ENCODE peak calls at places on chromosomes 16 and 17, in eight cellular contexts. I, B, O, E, J, C, L and S are unnamed samples.

GRCh38 chr17:7070712-7071111 is 9.3 kb downstream of the CLEC10A start:
- DNase-seq in I (no peak), B (no peak), O (no peak), E (no peak), J (no peak), C (no peak), L (no peak), S (no peak)

GRCh38 chr17:37708616-37709212 is 36.1 kb downstream of the HNF1B start:
- DNase-seq in I (no peak), B (no peak), O (no peak), E (no peak), J (peak), C (no peak), L (no peak), S (no peak)

GRCh38 chr16:31404353-31405064 is 11.4 kb downstream of the ITGAD start:
- DNase-seq in I (no peak), B (peak), O (no peak), E (no peak), J (no peak), C (no peak), L (no peak), S (no peak)

GRCh38 chr17:16287563-16288027 is 65.7 kb downstream of the CENPV start:
- DNase-seq in I (no peak), B (no peak), O (no peak), E (no peak), J (no peak), C (no peak), L (no peak), S (no peak)

GRCh38 chr16:84246679-84247077 is 6.9 kb upstream of the KCNG4 start:
- DNase-seq in I (no peak), B (peak), O (no peak), E (no peak), J (no peak), C (no peak), L (no peak), S (no peak)

GRCh38 chr17:4808378-4808767 is 1.4 kb downstream of the PLD2 start:
- DNase-seq in I (peak), B (no peak), O (no peak), E (peak), J (no peak), C (no peak), L (no peak), S (no peak)

GRCh38 chr17:80033840-80034239 is 1.8 kb downstream of the TBC1D16 start:
- DNase-seq in I (no peak), B (no peak), O (no peak), E (no peak), J (no peak), C (no peak), L (no peak), S (no peak)

GRCh38 chr17:50946891-50947843 is 81.0 kb upstream of the TOB1 start:
- DNase-seq in I (no peak), B (peak), O (no peak), E (no peak), J (no peak), C (no peak), L (no peak), S (peak)

GRCh38 chr17:79330696-79331095 is 256.1 kb downstream of the ENGASE start:
- DNase-seq in I (no peak), B (no peak), O (no peak), E (no peak), J (no peak), C (no peak), L (no peak), S (no peak)

GRCh38 chr17:64940055-64940454 is 20.8 kb upstream of the LRRC37A3 start:
- DNase-seq in I (no peak), B (no peak), O (no peak), E (no peak), J (peak), C (no peak), L (no peak), S (no peak)

GRCh38 chr16:83794874-83795273 is 12.9 kb upstream of the HSBP1 start:
- DNase-seq in I (no peak), B (no peak), O (no peak), E (no peak), J (no peak), C (no peak), L (no peak), S (no peak)

GRCh38 chr17:82900741-82901140 is 60.9 kb upstream of the ZNF750 start:
- DNase-seq in I (no peak), B (no peak), O (no peak), E (no peak), J (no peak), C (no peak), L (no peak), S (no peak)

GRCh38 chr16:84486126-84486525 is 18.3 kb downstream of the MEAK7 start:
- DNase-seq in I (no peak), B (no peak), O (no peak), E (no peak), J (no peak), C (no peak), L (no peak), S (no peak)

GRCh38 chr16:89921699-89922476 is 1.3 kb upstream of the TUBB3 start:
- DNase-seq in I (peak), B (peak), O (no peak), E (no peak), J (peak), C (no peak), L (peak), S (no peak)